ENCODE peak calls at places on chromosomes 1 and 21, in ten cellular contexts. Y, J, X, W, Z, Q, K, P, M and B are unnamed samples.

GRCh38 chr1:160622885-160623633 is 23.8 kb downstream of the SLAMF1 start:
- DNase-seq in P (no peak), Y (no peak), J (no peak), Z (no peak), W (no peak), X (no peak), Q (peak; percentile 66), K (no peak), M (no peak), B (no peak)

GRCh38 chr1:1304331-1305299 is 3.1 kb downstream of the ACAP3 start:
- DNase-seq in Y (peak; percentile 69), W (no peak), P (peak; percentile 61), J (no peak), M (no peak), Z (peak; percentile 86), X (no peak), K (no peak), Q (no peak), B (peak; percentile 64)

GRCh38 chr1:160708821-160709220 is 2.8 kb downstream of the CD48 start:
- DNase-seq in K (no peak), Q (no peak), Y (no peak), W (no peak), J (no peak), X (no peak), M (no peak), Z (no peak), P (no peak), B (no peak)

GRCh38 chr1:226125097-226125630 is 61.4 kb downstream of the ACBD3 start:
- DNase-seq in J (peak; percentile 89), Z (peak; percentile 93), Y (peak; percentile 90), M (peak; percentile 61), W (peak; percentile 88), P (peak; percentile 69), K (peak; percentile 88), X (peak; percentile 80), Q (peak; percentile 98), B (peak; percentile 59)

GRCh38 chr1:88646852-88647645 is 37.0 kb upstream of the PKN2 start:
- DNase-seq in J (no peak), Z (peak; percentile 47), Q (no peak), K (no peak), X (no peak), M (peak; percentile 11), Y (peak; percentile 3), P (no peak), W (no peak), B (no peak)

GRCh38 chr1:234727018-234727757 is 117.2 kb upstream of the IRF2BP2 start:
- DNase-seq in J (no peak), X (no peak), Y (peak; percentile 37), K (no peak), M (no peak), Q (no peak), P (peak; percentile 35), Z (peak; percentile 94), W (no peak), B (no peak)

GRCh38 chr1:5751171-5751556 is 241.1 kb downstream of the NPHP4 start:
- DNase-seq in Q (no peak), Z (no peak), Y (no peak), J (no peak), K (no peak), P (no peak), X (no peak), M (no peak), W (no peak), B (no peak)

GRCh38 chr21:41777934-41778815 is 11.3 kb upstream of the RIPK4 start:
- DNase-seq in K (no peak), Q (peak; percentile 63), X (no peak), M (peak; percentile 22), Z (peak; percentile 90), J (peak; percentile 18), P (peak; percentile 73), W (no peak), Y (peak; percentile 93), B (peak; percentile 67)

GRCh38 chr1:62436039-62436465 is 797 bp upstream of the USP1 start:
- DNase-seq in X (no peak), K (peak; percentile 97), P (no peak), Z (no peak), Q (peak; percentile 94), J (peak; percentile 90), W (peak; percentile 95), Y (no peak), M (no peak), B (no peak)

GRCh38 chr1:25797939-25798338 is 2.1 kb upstream of the SELENON start:
- DNase-seq in Y (peak; percentile 76), J (no peak), Q (no peak), M (no peak), W (peak; percentile 31), Z (peak; percentile 33), P (no peak), K (peak; percentile 40), X (peak; percentile 29), B (no peak)